ENCODE peak calls at places on chromosome 13, in ten cellular contexts. C is fibroblast of mammary gland; U is mesothelial cell of epicardium; J is AG04449; W is bronchial epithelial cell; A is tibial nerve; D is CD8-positive, alpha-beta T cell; M is progenitor cell of endocrine pancreas; F is PC-3; O is GM12865. L is an unnamed sample.
A peak's percentile ranks its signal among the peaks of the same experiment; 100 is the strongest.

GRCh38 chr13:37863708-37864107 is 5.9 kb downstream of the TRPC4 start:
- DNase-seq in C (no peak), U (no peak), J (no peak), W (no peak), A (no peak), D (no peak), M (no peak), F (no peak), O (no peak), L (no peak)

GRCh38 chr13:102589291-102589822 is 7.4 kb upstream of the TPP2 start:
- DNase-seq in C (no peak), U (no peak), J (no peak), W (no peak), A (no peak), D (no peak), M (no peak), F (no peak), O (no peak), L (no peak)

GRCh38 chr13:99604636-99605035 is 103.4 kb downstream of the TM9SF2 start:
- DNase-seq in C (no peak), U (no peak), J (no peak), W (no peak), A (no peak), D (no peak), M (no peak), F (no peak), O (no peak), L (no peak)

GRCh38 chr13:100825551-100825950 is 151.0 kb upstream of the TMTC4 start:
- DNase-seq in C (peak; percentile 75), U (no peak), J (no peak), W (peak; percentile 30), A (no peak), D (no peak), M (no peak), F (peak; percentile 43), O (no peak), L (peak; percentile 55)

GRCh38 chr13:34294483-34295129 is 476.7 kb downstream of the RFC3 start:
- DNase-seq in C (no peak), U (no peak), J (no peak), W (peak; percentile 18), A (no peak), D (no peak), M (no peak), F (no peak), O (no peak), L (no peak)

GRCh38 chr13:96403241-96403640 is 313.3 kb downstream of the HS6ST3 start:
- DNase-seq in C (no peak), U (no peak), J (no peak), W (no peak), A (no peak), D (no peak), M (no peak), F (no peak), O (no peak), L (no peak)

GRCh38 chr13:105518086-105518485 is 1017.4 kb downstream of the EFNB2 start:
- DNase-seq in C (peak; percentile 1), U (no peak), J (peak; percentile 31), W (no peak), A (no peak), D (no peak), M (no peak), F (no peak), O (no peak), L (no peak)

GRCh38 chr13:33740134-33740538 is 77.8 kb upstream of the RFC3 start:
- DNase-seq in C (peak; percentile 86), U (no peak), J (no peak), W (no peak), A (no peak), D (no peak), M (no peak), F (peak; percentile 52), O (no peak), L (peak; percentile 31)

GRCh38 chr13:73090116-73090811 is 31.5 kb downstream of the KLF5 start:
- DNase-seq in C (peak; percentile 80), U (no peak), J (peak; percentile 19), W (peak; percentile 98), A (no peak), D (no peak), M (no peak), F (peak; percentile 95), O (peak; percentile 17), L (peak; percentile 93)

GRCh38 chr13:98060282-98060681 is 82.6 kb upstream of the FARP1 start:
- DNase-seq in C (peak; percentile 8), U (no peak), J (no peak), W (no peak), A (no peak), D (no peak), M (no peak), F (no peak), O (no peak), L (no peak)

GRCh38 chr13:52010890-52011689 is at the start of gene ATP7B:
- DNase-seq in C (no peak), U (no peak), J (no peak), W (no peak), A (no peak), D (no peak), M (peak; percentile 28), F (no peak), O (peak; percentile 18), L (no peak)

GRCh38 chr13:43883636-43884035 is 3.9 kb downstream of the LACC1 start:
- DNase-seq in C (no peak), U (no peak), J (no peak), W (no peak), A (no peak), D (no peak), M (no peak), F (no peak), O (no peak), L (no peak)

GRCh38 chr13:24606486-24607170 is 73.6 kb upstream of the ATP12A start:
- DNase-seq in C (no peak), U (no peak), J (no peak), W (no peak), A (no peak), D (no peak), M (no peak), F (no peak), O (no peak), L (no peak)

GRCh38 chr13:83709751-83710515 is 172.3 kb downstream of the SLITRK1 start:
- DNase-seq in C (no peak), U (no peak), J (no peak), W (peak; percentile 89), A (no peak), D (no peak), M (no peak), F (peak; percentile 13), O (no peak), L (peak; percentile 21)

GRCh38 chr13:95301947-95302386 is 716 bp upstream of the ABCC4 start:
- DNase-seq in C (no peak), U (no peak), J (no peak), W (no peak), A (peak; percentile 13), D (no peak), M (no peak), F (no peak), O (no peak), L (no peak)

GRCh38 chr13:98878421-98879126 is 99.3 kb downstream of the DOCK9 start:
- DNase-seq in C (no peak), U (no peak), J (no peak), W (no peak), A (no peak), D (no peak), M (no peak), F (no peak), O (no peak), L (no peak)

GRCh38 chr13:90732049-90732448 is 615.4 kb upstream of the MIR17HG start:
- DNase-seq in C (no peak), U (no peak), J (no peak), W (peak; percentile 12), A (no peak), D (no peak), M (no peak), F (peak; percentile 44), O (peak; percentile 0), L (peak; percentile 13)
- TF ChIP-seq CTCF in C (no peak), U (no peak), J (no peak), W (peak; percentile 44), A (no peak), D (no peak), M (no peak), F (no peak), O (no peak), L (no peak)

DNA sequence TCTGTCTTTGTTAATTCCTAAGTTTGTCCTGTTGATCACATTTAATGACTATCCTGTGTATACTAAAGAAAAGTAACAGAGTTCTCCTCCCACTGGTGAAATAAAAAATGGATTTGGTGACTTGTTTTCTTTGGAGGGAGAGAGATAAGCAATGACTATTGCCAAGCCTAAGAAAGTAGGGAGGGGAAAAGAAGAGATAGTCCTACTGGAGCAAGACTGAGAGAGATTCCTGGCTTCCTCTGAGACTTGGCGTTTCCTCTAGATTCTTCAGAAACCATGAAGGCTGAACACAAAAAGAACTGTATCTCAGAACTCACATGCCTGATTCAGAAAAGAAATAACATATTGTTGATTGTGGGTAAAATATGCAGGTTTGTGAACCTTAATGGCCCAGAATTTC is 406.5 kb downstream of the FOXO1 start:
- DNase-seq in C (peak; percentile 6), U (no peak), J (no peak), W (no peak), A (peak; percentile 41), D (no peak), M (no peak), F (no peak), O (no peak), L (no peak)
- TF ChIP-seq CTCF in C (no peak), U (no peak), J (no peak), W (no peak), A (no peak), D (no peak), M (no peak), F (no peak), O (no peak), L (no peak)

GRCh38 chr13:30857018-30857417 is 49.1 kb upstream of the MEDAG start:
- DNase-seq in C (no peak), U (no peak), J (no peak), W (no peak), A (no peak), D (no peak), M (no peak), F (no peak), O (no peak), L (no peak)
- TF ChIP-seq CTCF in C (no peak), U (no peak), J (peak; percentile 16), W (no peak), A (no peak), D (no peak), M (no peak), F (no peak), O (no peak), L (no peak)

GRCh38 chr13:103758222-103758621 is 692.0 kb upstream of the SLC10A2 start:
- DNase-seq in C (no peak), U (no peak), J (no peak), W (no peak), A (no peak), D (no peak), M (no peak), F (no peak), O (no peak), L (no peak)

GRCh38 chr13:103757361-103757760 is 691.1 kb upstream of the SLC10A2 start:
- DNase-seq in C (no peak), U (no peak), J (no peak), W (no peak), A (no peak), D (no peak), M (no peak), F (no peak), O (no peak), L (no peak)

DNA sequence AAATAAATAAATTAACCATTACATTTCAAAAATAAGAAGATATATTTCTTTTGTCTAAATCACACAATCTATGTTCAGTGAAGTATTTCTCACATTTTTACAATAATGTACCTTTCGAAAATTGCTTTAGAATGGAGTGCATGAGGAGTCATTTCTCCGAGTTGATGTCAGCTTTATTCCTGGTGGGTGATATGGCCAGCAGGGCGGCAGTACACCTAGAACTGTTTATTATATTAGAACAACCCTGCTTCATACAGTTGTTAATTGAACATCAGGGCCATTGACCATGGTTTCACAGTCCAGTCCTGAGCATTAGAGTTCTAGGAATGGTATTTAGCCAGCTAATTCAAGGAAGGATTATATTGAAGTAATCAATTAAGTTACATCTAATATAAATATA is 696.3 kb upstream of the SLC10A2 start:
- DNase-seq in C (no peak), U (no peak), J (no peak), W (no peak), A (no peak), D (no peak), M (no peak), F (no peak), O (no peak), L (no peak)
- TF ChIP-seq CTCF in C (no peak), U (peak; percentile 27), J (no peak), W (no peak), A (no peak), D (no peak), M (no peak), F (peak; percentile 30), O (no peak), L (no peak)

L was measured in MCF 10A.